ENCODE peak calls at places on chromosomes 13 and 19, in nine cellular contexts. One of them, this sample, is unnamed.

GRCh38 chr19:7636691-7637373 is at the start of gene STXBP2:
- DNase-seq in prostate gland: peak; percentile 86
- DNase-seq in neural progenitor cell: peak; percentile 89
- DNase-seq in CD4-positive, alpha-beta memory T cell: peak; percentile 93
- DNase-seq in BE2C: no peak
- DNase-seq in ascending aorta: peak; percentile 73
- DNase-seq in transverse colon: peak; percentile 93
- DNase-seq in OCI-LY7: peak; percentile 91
- DNase-seq in aorta: peak; percentile 77
- DNase-seq in this sample: peak; percentile 91

GRCh38 chr19:53272044-53272443 is 4.5 kb upstream of the VN1R4 start:
- DNase-seq in ascending aorta: no peak
- DNase-seq in CD4-positive, alpha-beta memory T cell: no peak
- DNase-seq in BE2C: no peak
- DNase-seq in aorta: no peak
- DNase-seq in OCI-LY7: no peak
- DNase-seq in transverse colon: no peak
- DNase-seq in prostate gland: no peak
- DNase-seq in neural progenitor cell: no peak
- DNase-seq in this sample: no peak

GRCh38 chr19:49427855-49428546 is 2.8 kb downstream of the GFY start:
- DNase-seq in ascending aorta: no peak
- DNase-seq in aorta: no peak
- DNase-seq in CD4-positive, alpha-beta memory T cell: no peak
- DNase-seq in neural progenitor cell: peak; percentile 80
- DNase-seq in prostate gland: no peak
- DNase-seq in transverse colon: no peak
- DNase-seq in BE2C: peak; percentile 39
- DNase-seq in OCI-LY7: no peak
- DNase-seq in this sample: no peak

GRCh38 chr19:16660763-16661479 is at the start of gene TMEM38A:
- DNase-seq in ascending aorta: peak; percentile 70
- DNase-seq in BE2C: peak; percentile 68
- DNase-seq in prostate gland: peak; percentile 41
- DNase-seq in OCI-LY7: peak; percentile 57
- DNase-seq in transverse colon: peak; percentile 75
- DNase-seq in neural progenitor cell: peak; percentile 63
- DNase-seq in CD4-positive, alpha-beta memory T cell: peak; percentile 36
- DNase-seq in aorta: peak; percentile 60
- DNase-seq in this sample: peak; percentile 58

GRCh38 chr19:9881720-9882119 is 46.6 kb downstream of the PIN1 start:
- DNase-seq in neural progenitor cell: no peak
- DNase-seq in prostate gland: no peak
- DNase-seq in OCI-LY7: no peak
- DNase-seq in CD4-positive, alpha-beta memory T cell: no peak
- DNase-seq in BE2C: no peak
- DNase-seq in aorta: no peak
- DNase-seq in ascending aorta: no peak
- DNase-seq in transverse colon: peak; percentile 61
- DNase-seq in this sample: peak; percentile 75

GRCh38 chr13:89550842-89551422 is 1796.6 kb upstream of the MIR17HG start:
- DNase-seq in transverse colon: no peak
- DNase-seq in prostate gland: no peak
- DNase-seq in aorta: no peak
- DNase-seq in OCI-LY7: no peak
- DNase-seq in neural progenitor cell: no peak
- DNase-seq in BE2C: no peak
- DNase-seq in CD4-positive, alpha-beta memory T cell: no peak
- DNase-seq in ascending aorta: no peak
- DNase-seq in this sample: no peak

GRCh38 chr13:83883061-83883523 is 818 bp upstream of the SLITRK1 start:
- DNase-seq in transverse colon: no peak
- DNase-seq in BE2C: no peak
- DNase-seq in neural progenitor cell: peak; percentile 58
- DNase-seq in prostate gland: no peak
- DNase-seq in ascending aorta: no peak
- DNase-seq in aorta: no peak
- DNase-seq in CD4-positive, alpha-beta memory T cell: no peak
- DNase-seq in OCI-LY7: no peak
- DNase-seq in this sample: no peak

GRCh38 chr13:43785681-43786471 is 896 bp downstream of the ENOX1 start:
- DNase-seq in OCI-LY7: peak; percentile 9
- DNase-seq in CD4-positive, alpha-beta memory T cell: no peak
- DNase-seq in BE2C: peak; percentile 87
- DNase-seq in neural progenitor cell: peak; percentile 77
- DNase-seq in prostate gland: peak; percentile 85
- DNase-seq in aorta: peak; percentile 74
- DNase-seq in ascending aorta: peak; percentile 80
- DNase-seq in transverse colon: peak; percentile 69
- DNase-seq in this sample: peak; percentile 71

GRCh38 chr13:95420501-95420900 is 119.2 kb upstream of the ABCC4 start:
- DNase-seq in neural progenitor cell: peak; percentile 21
- DNase-seq in CD4-positive, alpha-beta memory T cell: no peak
- DNase-seq in transverse colon: no peak
- DNase-seq in OCI-LY7: no peak
- DNase-seq in BE2C: no peak
- DNase-seq in ascending aorta: no peak
- DNase-seq in prostate gland: no peak
- DNase-seq in aorta: no peak
- DNase-seq in this sample: no peak

GRCh38 chr19:35088514-35088913 is 27.1 kb upstream of the FXYD3 start:
- DNase-seq in neural progenitor cell: no peak
- DNase-seq in CD4-positive, alpha-beta memory T cell: no peak
- DNase-seq in aorta: no peak
- DNase-seq in prostate gland: no peak
- DNase-seq in BE2C: no peak
- DNase-seq in ascending aorta: no peak
- DNase-seq in OCI-LY7: peak; percentile 21
- DNase-seq in transverse colon: no peak
- DNase-seq in this sample: no peak

GRCh38 chr19:54449701-54450069 is 686 bp downstream of the LENG8 start:
- DNase-seq in neural progenitor cell: no peak
- DNase-seq in OCI-LY7: no peak
- DNase-seq in aorta: no peak
- DNase-seq in transverse colon: no peak
- DNase-seq in ascending aorta: no peak
- DNase-seq in prostate gland: no peak
- DNase-seq in BE2C: no peak
- DNase-seq in CD4-positive, alpha-beta memory T cell: no peak
- DNase-seq in this sample: no peak

GRCh38 chr19:10467104-10467706 is 36.0 kb downstream of the KEAP1 start:
- DNase-seq in transverse colon: no peak
- DNase-seq in aorta: no peak
- DNase-seq in prostate gland: no peak
- DNase-seq in ascending aorta: no peak
- DNase-seq in BE2C: no peak
- DNase-seq in CD4-positive, alpha-beta memory T cell: no peak
- DNase-seq in OCI-LY7: no peak
- DNase-seq in neural progenitor cell: no peak
- DNase-seq in this sample: no peak

GRCh38 chr13:57352114-57352513 is 185.1 kb downstream of the PRR20E start:
- DNase-seq in neural progenitor cell: no peak
- DNase-seq in BE2C: no peak
- DNase-seq in transverse colon: no peak
- DNase-seq in prostate gland: no peak
- DNase-seq in CD4-positive, alpha-beta memory T cell: no peak
- DNase-seq in ascending aorta: no peak
- DNase-seq in OCI-LY7: no peak
- DNase-seq in aorta: no peak
- DNase-seq in this sample: no peak

GRCh38 chr19:39246951-39247669 is 1.5 kb downstream of the IFNL4 start:
- DNase-seq in prostate gland: no peak
- DNase-seq in transverse colon: peak; percentile 16
- DNase-seq in OCI-LY7: no peak
- DNase-seq in neural progenitor cell: peak; percentile 59
- DNase-seq in ascending aorta: no peak
- DNase-seq in aorta: no peak
- DNase-seq in CD4-positive, alpha-beta memory T cell: no peak
- DNase-seq in BE2C: peak; percentile 43
- DNase-seq in this sample: peak; percentile 29

GRCh38 chr19:57068921-57069697 is 50.7 kb upstream of the USP29 start:
- DNase-seq in OCI-LY7: no peak
- DNase-seq in transverse colon: no peak
- DNase-seq in prostate gland: peak; percentile 18
- DNase-seq in neural progenitor cell: no peak
- DNase-seq in CD4-positive, alpha-beta memory T cell: no peak
- DNase-seq in BE2C: peak; percentile 14
- DNase-seq in aorta: no peak
- DNase-seq in ascending aorta: no peak
- DNase-seq in this sample: no peak

GRCh38 chr19:7850429-7850819 is 20.4 kb downstream of the EVI5L start:
- DNase-seq in transverse colon: no peak
- DNase-seq in ascending aorta: no peak
- DNase-seq in BE2C: peak; percentile 43
- DNase-seq in aorta: no peak
- DNase-seq in prostate gland: no peak
- DNase-seq in CD4-positive, alpha-beta memory T cell: no peak
- DNase-seq in OCI-LY7: no peak
- DNase-seq in neural progenitor cell: no peak
- DNase-seq in this sample: no peak

GRCh38 chr19:46904114-46905060 is 43.6 kb downstream of the ARHGAP35 start:
- DNase-seq in transverse colon: no peak
- DNase-seq in neural progenitor cell: no peak
- DNase-seq in prostate gland: no peak
- DNase-seq in aorta: peak; percentile 60
- DNase-seq in ascending aorta: no peak
- DNase-seq in OCI-LY7: no peak
- DNase-seq in CD4-positive, alpha-beta memory T cell: no peak
- DNase-seq in BE2C: no peak
- DNase-seq in this sample: no peak

GRCh38 chr13:111492958-111493357 is 172.5 kb downstream of the TEX29 start:
- DNase-seq in BE2C: no peak
- DNase-seq in OCI-LY7: no peak
- DNase-seq in aorta: no peak
- DNase-seq in CD4-positive, alpha-beta memory T cell: no peak
- DNase-seq in neural progenitor cell: no peak
- DNase-seq in transverse colon: no peak
- DNase-seq in ascending aorta: no peak
- DNase-seq in prostate gland: no peak
- DNase-seq in this sample: no peak

GRCh38 chr13:105737688-105738087 is 797.8 kb downstream of the EFNB2 start:
- DNase-seq in ascending aorta: no peak
- DNase-seq in neural progenitor cell: no peak
- DNase-seq in aorta: no peak
- DNase-seq in prostate gland: no peak
- DNase-seq in transverse colon: no peak
- DNase-seq in BE2C: no peak
- DNase-seq in OCI-LY7: no peak
- DNase-seq in CD4-positive, alpha-beta memory T cell: no peak
- DNase-seq in this sample: no peak

GRCh38 chr19:33677745-33678426 is 56.1 kb downstream of the CHST8 start:
- DNase-seq in prostate gland: no peak
- DNase-seq in aorta: no peak
- DNase-seq in ascending aorta: no peak
- DNase-seq in neural progenitor cell: peak; percentile 56
- DNase-seq in transverse colon: no peak
- DNase-seq in CD4-positive, alpha-beta memory T cell: no peak
- DNase-seq in OCI-LY7: no peak
- DNase-seq in BE2C: no peak
- DNase-seq in this sample: no peak

GRCh38 chr19:13068064-13068807 is 34.4 kb downstream of the LYL1 start:
- DNase-seq in transverse colon: no peak
- DNase-seq in OCI-LY7: no peak
- DNase-seq in neural progenitor cell: no peak
- DNase-seq in BE2C: no peak
- DNase-seq in prostate gland: no peak
- DNase-seq in aorta: no peak
- DNase-seq in ascending aorta: no peak
- DNase-seq in CD4-positive, alpha-beta memory T cell: no peak
- DNase-seq in this sample: no peak

GRCh38 chr19:3392480-3392879 is 26.1 kb downstream of the NFIC start:
- DNase-seq in BE2C: no peak
- DNase-seq in ascending aorta: no peak
- DNase-seq in OCI-LY7: no peak
- DNase-seq in aorta: no peak
- DNase-seq in transverse colon: no peak
- DNase-seq in neural progenitor cell: no peak
- DNase-seq in CD4-positive, alpha-beta memory T cell: no peak
- DNase-seq in prostate gland: no peak
- DNase-seq in this sample: no peak
- H3K4me1 ChIP-seq in BE2C: peaks cover 7% of the 10 kb centered on the region
- H3K4me1 ChIP-seq in ascending aorta: peaks cover 5% of the 10 kb centered on the region
- H3K4me1 ChIP-seq in OCI-LY7: no peaks in the 10 kb centered on the region
- H3K4me1 ChIP-seq in aorta: no peaks in the 10 kb centered on the region
- H3K4me1 ChIP-seq in transverse colon: peaks cover 23% of the 10 kb centered on the region
- H3K4me1 ChIP-seq in neural progenitor cell: peaks cover 8% of the 10 kb centered on the region
- H3K4me1 ChIP-seq in CD4-positive, alpha-beta memory T cell: no peaks in the 10 kb centered on the region
- H3K4me1 ChIP-seq in prostate gland: peaks cover 22% of the 10 kb centered on the region
- H3K4me1 ChIP-seq in this sample: peaks cover 16% of the 10 kb centered on the region

DNA sequence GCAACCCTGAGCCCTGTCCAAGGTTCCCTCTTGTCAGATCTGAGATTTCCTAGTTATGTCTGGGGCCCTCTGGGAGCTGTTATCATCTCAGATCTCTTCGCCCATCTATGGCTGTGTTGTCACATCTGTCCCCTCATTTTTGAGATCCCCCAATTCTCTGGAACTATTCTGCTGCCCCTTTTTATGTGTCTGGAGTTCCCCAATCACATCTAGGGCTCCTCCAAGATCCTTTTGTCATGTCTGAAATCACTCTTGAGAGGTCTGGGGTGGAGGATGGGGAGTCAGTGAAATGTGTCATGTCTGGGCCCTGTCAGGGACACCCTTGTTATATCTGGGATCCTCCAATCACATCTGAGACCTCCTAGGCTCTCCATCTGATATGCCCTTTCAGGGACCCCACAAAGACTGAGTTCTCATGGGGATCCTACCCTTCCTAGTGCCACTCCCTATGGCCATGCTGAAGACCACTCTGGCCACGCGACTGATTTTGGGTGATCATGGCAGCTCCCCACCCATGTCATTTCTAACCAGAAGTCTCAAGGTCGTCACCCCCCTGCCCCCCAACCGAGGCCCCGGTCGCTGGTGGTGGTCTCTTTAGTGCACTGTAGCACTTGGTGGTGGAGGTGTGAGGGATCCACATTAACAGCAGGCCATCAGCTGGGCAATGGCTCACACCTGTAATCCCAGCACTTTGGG is 3.8 kb upstream of the MYBPC2 start:
- DNase-seq in BE2C: no peak
- DNase-seq in transverse colon: no peak
- DNase-seq in prostate gland: no peak
- DNase-seq in aorta: no peak
- DNase-seq in neural progenitor cell: no peak
- DNase-seq in OCI-LY7: no peak
- DNase-seq in ascending aorta: no peak
- DNase-seq in CD4-positive, alpha-beta memory T cell: no peak
- DNase-seq in this sample: no peak
- H3K4me1 ChIP-seq in BE2C: peaks cover 2% of the 10 kb centered on the region
- H3K4me1 ChIP-seq in transverse colon: peaks cover 6% of the 10 kb centered on the region
- H3K4me1 ChIP-seq in prostate gland: no peaks in the 10 kb centered on the region
- H3K4me1 ChIP-seq in aorta: no peaks in the 10 kb centered on the region
- H3K4me1 ChIP-seq in neural progenitor cell: peaks cover 10% of the 10 kb centered on the region
- H3K4me1 ChIP-seq in OCI-LY7: peaks cover 60% of the 10 kb centered on the region
- H3K4me1 ChIP-seq in ascending aorta: peaks cover 10% of the 10 kb centered on the region
- H3K4me1 ChIP-seq in CD4-positive, alpha-beta memory T cell: peaks cover 13% of the 10 kb centered on the region
- H3K4me1 ChIP-seq in this sample: no peaks in the 10 kb centered on the region

GRCh38 chr13:40600145-40600751 is 66.2 kb downstream of the FOXO1 start:
- DNase-seq in OCI-LY7: no peak
- DNase-seq in transverse colon: no peak
- DNase-seq in CD4-positive, alpha-beta memory T cell: no peak
- DNase-seq in ascending aorta: no peak
- DNase-seq in prostate gland: no peak
- DNase-seq in neural progenitor cell: no peak
- DNase-seq in aorta: no peak
- DNase-seq in BE2C: no peak
- DNase-seq in this sample: no peak
- H3K4me1 ChIP-seq in OCI-LY7: peaks cover 93% of the 10 kb centered on the region
- H3K4me1 ChIP-seq in transverse colon: peaks cover 14% of the 10 kb centered on the region
- H3K4me1 ChIP-seq in CD4-positive, alpha-beta memory T cell: peaks cover 95% of the 10 kb centered on the region
- H3K4me1 ChIP-seq in ascending aorta: no peaks in the 10 kb centered on the region
- H3K4me1 ChIP-seq in prostate gland: no peaks in the 10 kb centered on the region
- H3K4me1 ChIP-seq in neural progenitor cell: no peaks in the 10 kb centered on the region
- H3K4me1 ChIP-seq in aorta: peaks cover 5% of the 10 kb centered on the region
- H3K4me1 ChIP-seq in BE2C: no peaks in the 10 kb centered on the region
- H3K4me1 ChIP-seq in this sample: no peaks in the 10 kb centered on the region

GRCh38 chr19:5125376-5125775 is 156.5 kb downstream of the KDM4B start:
- DNase-seq in aorta: no peak
- DNase-seq in CD4-positive, alpha-beta memory T cell: no peak
- DNase-seq in OCI-LY7: no peak
- DNase-seq in BE2C: no peak
- DNase-seq in neural progenitor cell: no peak
- DNase-seq in prostate gland: no peak
- DNase-seq in transverse colon: no peak
- DNase-seq in ascending aorta: no peak
- DNase-seq in this sample: no peak
- H3K4me1 ChIP-seq in aorta: no peaks in the 10 kb centered on the region
- H3K4me1 ChIP-seq in CD4-positive, alpha-beta memory T cell: peaks cover 7% of the 10 kb centered on the region
- H3K4me1 ChIP-seq in OCI-LY7: peaks cover 33% of the 10 kb centered on the region
- H3K4me1 ChIP-seq in BE2C: peaks cover 35% of the 10 kb centered on the region
- H3K4me1 ChIP-seq in neural progenitor cell: peaks cover 56% of the 10 kb centered on the region
- H3K4me1 ChIP-seq in prostate gland: peaks cover 4% of the 10 kb centered on the region
- H3K4me1 ChIP-seq in transverse colon: peaks cover 5% of the 10 kb centered on the region
- H3K4me1 ChIP-seq in ascending aorta: peaks cover 5% of the 10 kb centered on the region
- H3K4me1 ChIP-seq in this sample: no peaks in the 10 kb centered on the region